ENCODE peak calls at places on chromosomes 13 and 19, in five cellular contexts. L, T, W, V and U are unnamed samples.
A peak's percentile ranks its signal among the peaks of the same experiment; 100 is the strongest.

GRCh38 chr19:16676101-16676798 is 15.3 kb downstream of the TMEM38A start:
- DNase-seq in L (no peak), T (no peak), W (no peak), V (no peak), U (no peak)

GRCh38 chr13:48125794-48126228 is 30.9 kb upstream of the MED4 start:
- DNase-seq in L (no peak), T (no peak), W (no peak), V (no peak), U (peak; percentile 37)

GRCh38 chr13:98761979-98762616 is 9.6 kb upstream of the SLC15A1 start:
- DNase-seq in L (no peak), T (no peak), W (no peak), V (no peak), U (no peak)

GRCh38 chr19:53810891-53811290 is 13.2 kb downstream of the NLRP12 start:
- DNase-seq in L (no peak), T (no peak), W (no peak), V (no peak), U (no peak)

GRCh38 chr19:19417618-19418270 is 12.3 kb downstream of the GATAD2A start:
- DNase-seq in L (no peak), T (no peak), W (no peak), V (no peak), U (no peak)

GRCh38 chr13:79871594-79871993 is 390.6 kb downstream of the NDFIP2 start:
- DNase-seq in L (no peak), T (no peak), W (no peak), V (no peak), U (no peak)

GRCh38 chr13:24623141-24623665 is 57.0 kb upstream of the ATP12A start:
- DNase-seq in L (no peak), T (no peak), W (no peak), V (no peak), U (no peak)

GRCh38 chr19:29666634-29667389 is 1.6 kb downstream of the PLEKHF1 start:
- DNase-seq in L (no peak), T (no peak), W (no peak), V (peak; percentile 79), U (peak; percentile 75)

GRCh38 chr13:79779761-79780160 is 298.8 kb downstream of the NDFIP2 start:
- DNase-seq in L (no peak), T (no peak), W (no peak), V (no peak), U (no peak)

GRCh38 chr13:21749410-21749809 is 78.5 kb downstream of the FGF9 start:
- DNase-seq in L (no peak), T (no peak), W (no peak), V (no peak), U (no peak)

GRCh38 chr13:114298866-114299265 is 15.4 kb upstream of the CHAMP1 start:
- DNase-seq in L (no peak), T (no peak), W (no peak), V (no peak), U (no peak)

GRCh38 chr13:21148557-21149258 is 27.6 kb downstream of the SKA3 start:
- DNase-seq in L (no peak), T (no peak), W (no peak), V (no peak), U (no peak)

GRCh38 chr13:100245099-100245498 is 156.2 kb downstream of the PCCA start:
- DNase-seq in L (no peak), T (no peak), W (no peak), V (no peak), U (no peak)
- H3K27ac ChIP-seq in L (no peak overlapping the region), T (no peak overlapping the region), W (no peak overlapping the region), V (no peak overlapping the region), U (no peak overlapping the region)

GRCh38 chr19:36528921-36529518 is 949 bp upstream of the ZNF260 start:
- DNase-seq in L (no peak), T (no peak), W (no peak), V (no peak), U (no peak)

GRCh38 chr19:36524617-36525016 is 3.5 kb downstream of the ZNF260 start:
- DNase-seq in L (no peak), T (no peak), W (no peak), V (no peak), U (no peak)

GRCh38 chr19:36528194-36528920 is at the start of gene ZNF260:
- DNase-seq in L (peak; percentile 98), T (peak; percentile 88), W (peak; percentile 86), V (peak; percentile 98), U (peak; percentile 98)

GRCh38 chr19:36526581-36526980 is 1.5 kb downstream of the ZNF260 start:
- DNase-seq in L (no peak), T (no peak), W (no peak), V (no peak), U (no peak)

DNA sequence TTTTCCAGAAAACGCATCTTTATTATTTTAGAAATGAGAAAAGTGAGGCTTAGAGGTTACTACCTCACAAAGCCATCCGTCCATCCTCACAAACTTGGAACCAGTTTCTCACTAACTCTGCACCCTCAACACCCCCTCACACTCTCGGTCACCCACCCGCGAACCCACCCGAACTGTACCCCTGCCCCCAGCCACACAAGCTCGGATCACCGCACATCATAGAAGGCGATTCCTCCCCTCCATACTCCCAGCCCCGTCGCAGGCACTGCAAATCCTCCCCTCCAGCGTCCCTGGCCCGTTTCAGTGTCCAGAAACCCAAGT is 238 bp downstream of the ZNF260 start:
- DNase-seq in L (no peak), T (no peak), W (no peak), V (no peak), U (no peak)
- H3K9me3 ChIP-seq in L (peaks cover 26% of the 10 kb centered on the region), T (peaks cover 35% of the 10 kb centered on the region), W (peaks cover 7% of the 10 kb centered on the region), V (peaks cover 63% of the 10 kb centered on the region), U (peaks cover 50% of the 10 kb centered on the region)

GRCh38 chr13:110244096-110244830 is 62.7 kb downstream of the COL4A1 start:
- DNase-seq in L (peak; percentile 86), T (no peak), W (no peak), V (no peak), U (no peak)

GRCh38 chr13:110245421-110245899 is 61.5 kb downstream of the COL4A1 start:
- DNase-seq in L (peak; percentile 90), T (no peak), W (no peak), V (no peak), U (no peak)

GRCh38 chr13:110248449-110249143 is 58.4 kb downstream of the COL4A1 start:
- DNase-seq in L (peak; percentile 53), T (no peak), W (no peak), V (no peak), U (no peak)

GRCh38 chr13:110244926-110245325 is 62.0 kb downstream of the COL4A1 start:
- DNase-seq in L (peak; percentile 66), T (no peak), W (no peak), V (no peak), U (no peak)

DNA sequence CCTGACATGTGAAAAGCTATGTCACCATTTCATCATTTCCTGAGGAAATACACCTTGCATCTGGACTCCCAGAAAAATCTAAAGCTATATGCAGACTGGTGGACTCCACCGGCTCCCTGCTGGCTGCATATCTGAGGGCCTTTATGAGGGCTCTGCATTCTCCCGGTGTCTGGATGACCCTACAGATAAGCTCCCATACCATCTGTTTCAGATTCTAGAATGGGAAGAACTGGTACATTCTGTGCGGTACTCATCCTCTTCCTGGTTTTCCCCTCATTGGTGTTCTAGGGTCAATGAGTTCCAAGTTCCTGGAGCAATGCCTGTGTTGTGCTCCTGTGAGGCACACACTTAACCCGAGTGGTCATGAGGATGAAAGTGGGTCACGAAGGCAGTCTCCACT is 60.4 kb downstream of the COL4A1 start:
- DNase-seq in L (peak; percentile 72), T (no peak), W (no peak), V (no peak), U (no peak)
- H3K27ac ChIP-seq in L (peak overlapping the region; percentile 88), T (peak overlapping the region; percentile 70), W (peak overlapping the region; percentile 91), V (peak overlapping the region; percentile 92), U (peak overlapping the region; percentile 74)

GRCh38 chr19:56810260-56810659 is 30.3 kb downstream of the PEG3 start:
- DNase-seq in L (no peak), T (no peak), W (no peak), V (no peak), U (no peak)
- H3K9me3 ChIP-seq in L (peaks cover 7% of the 10 kb centered on the region), T (no peaks in the 10 kb centered on the region), W (no peaks in the 10 kb centered on the region), V (peaks cover 11% of the 10 kb centered on the region), U (peaks cover 12% of the 10 kb centered on the region)

GRCh38 chr19:41311072-41311471 is 1.1 kb downstream of the CCDC97 start:
- DNase-seq in L (no peak), T (no peak), W (no peak), V (no peak), U (no peak)
- H3K27ac ChIP-seq in L (peak overlapping the region; percentile 97), T (peak overlapping the region; percentile 88), W (peak overlapping the region; percentile 93), V (peak overlapping the region; percentile 98), U (peak overlapping the region; percentile 88)

GRCh38 chr19:50639121-50640112 is at the start of gene SYT3:
- DNase-seq in L (no peak), T (no peak), W (no peak), V (peak; percentile 36), U (no peak)
- H3K9me3 ChIP-seq in L (peaks cover 12% of the 10 kb centered on the region), T (peaks cover 4% of the 10 kb centered on the region), W (no peaks in the 10 kb centered on the region), V (peaks cover 13% of the 10 kb centered on the region), U (peaks cover 6% of the 10 kb centered on the region)

GRCh38 chr13:110457361-110457760 is 104.2 kb downstream of the RAB20 start:
- DNase-seq in L (no peak), T (no peak), W (no peak), V (no peak), U (no peak)

GRCh38 chr13:110455444-110455843 is 106.1 kb downstream of the RAB20 start:
- DNase-seq in L (no peak), T (no peak), W (no peak), V (no peak), U (no peak)

GRCh38 chr13:110456550-110456949 is 105.0 kb downstream of the RAB20 start:
- DNase-seq in L (no peak), T (no peak), W (no peak), V (no peak), U (no peak)

GRCh38 chr13:110454956-110455355 is 106.6 kb downstream of the RAB20 start:
- DNase-seq in L (no peak), T (no peak), W (no peak), V (peak; percentile 28), U (peak; percentile 73)

DNA sequence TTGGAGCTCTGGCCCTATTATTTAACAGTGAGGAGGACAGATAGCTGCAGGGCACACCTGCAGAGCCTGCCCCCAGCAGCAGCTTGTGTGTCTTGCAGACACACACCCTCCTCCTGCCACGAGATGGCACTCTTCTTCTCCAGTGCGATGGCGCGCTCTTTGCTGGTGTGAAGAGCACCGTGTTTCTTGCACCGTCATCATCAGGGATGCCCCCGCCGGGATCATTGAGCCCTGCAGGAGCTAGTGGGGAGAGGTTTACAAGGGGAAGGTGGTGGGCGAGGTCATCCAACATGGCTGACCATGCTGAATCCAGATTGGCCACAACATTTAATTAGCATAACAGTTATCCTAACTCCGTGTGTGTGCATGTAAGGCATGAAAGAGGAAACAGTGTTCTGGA is 105.6 kb downstream of the RAB20 start:
- DNase-seq in L (no peak), T (peak; percentile 43), W (no peak), V (peak; percentile 74), U (peak; percentile 90)
- H3K27ac ChIP-seq in L (peak overlapping the region; percentile 49), T (no peak overlapping the region), W (no peak overlapping the region), V (no peak overlapping the region), U (peak overlapping the region; percentile 47)

GRCh38 chr19:27722625-27723024 is 1490.3 kb downstream of the UQCRFS1 start:
- DNase-seq in L (no peak), T (no peak), W (no peak), V (no peak), U (no peak)
- H3K9me3 ChIP-seq in L (peaks cover 12% of the 10 kb centered on the region), T (peaks cover 76% of the 10 kb centered on the region), W (peaks cover 46% of the 10 kb centered on the region), V (peaks cover 83% of the 10 kb centered on the region), U (peaks cover 2% of the 10 kb centered on the region)